ENCODE peak calls at places on chromosomes 5 and 9, in seven cellular contexts. G is CD8-positive, alpha-beta T cell; T is GM12878; H is gastrocnemius medialis; N is activated CD8-positive, alpha-beta memory T cell treated with anti-CD3 and anti-CD28 coated beads, Interleukin-2, amount 10 ng/mL, durations not matched to agents 7 days and 5 days; R is activated CD4-positive, alpha-beta T cell treated with anti-CD3 and anti-CD28 coated beads for 36 hours; S is right cardiac atrium. I is an unnamed sample.

GRCh38 chr5:124920909-124921666 is 174.6 kb upstream of the ZNF608 start:
- ATAC-seq in G (no peak), T (peak), H (no peak), N (no peak), R (peak), S (no peak), I (no peak)

GRCh38 chr9:111691686-111692329 is 30.4 kb downstream of the GNG10 start:
- ATAC-seq in G (no peak), T (peak), H (peak), N (no peak), R (no peak), S (no peak), I (no peak)

GRCh38 chr9:100134731-100135130 is 35.7 kb downstream of the INVS start:
- ATAC-seq in G (no peak), T (no peak), H (no peak), N (no peak), R (peak), S (no peak), I (no peak)

GRCh38 chr9:128254855-128255759 is 20.7 kb downstream of the GOLGA2 start:
- ATAC-seq in G (no peak), T (peak), H (no peak), N (no peak), R (no peak), S (peak), I (peak)

GRCh38 chr9:16871358-16872151 is 1.1 kb upstream of the BNC2 start:
- ATAC-seq in G (no peak), T (peak), H (peak), N (peak), R (no peak), S (peak), I (peak)

GRCh38 chr5:8013951-8014844 is 145.2 kb downstream of the MTRR start:
- ATAC-seq in G (no peak), T (no peak), H (no peak), N (no peak), R (no peak), S (no peak), I (no peak)

GRCh38 chr5:13524931-13525330 is 419.6 kb downstream of the DNAH5 start:
- ATAC-seq in G (no peak), T (no peak), H (no peak), N (no peak), R (no peak), S (no peak), I (no peak)

GRCh38 chr9:5870020-5870339 is 20.7 kb upstream of the MLANA start:
- ATAC-seq in G (no peak), T (peak), H (no peak), N (no peak), R (peak), S (no peak), I (no peak)

GRCh38 chr9:134010774-134011173 is 14.5 kb upstream of the BRD3OS start:
- ATAC-seq in G (no peak), T (no peak), H (no peak), N (no peak), R (no peak), S (no peak), I (no peak)

GRCh38 chr9:97038551-97038908 is 412 bp downstream of the CTSV start:
- ATAC-seq in G (no peak), T (peak), H (no peak), N (peak), R (peak), S (no peak), I (no peak)

GRCh38 chr9:111038336-111039202 is at the start of gene LPAR1:
- ATAC-seq in G (no peak), T (peak), H (peak), N (no peak), R (no peak), S (peak), I (peak)

GRCh38 chr5:84384604-84385575 is at the start of gene EDIL3:
- ATAC-seq in G (no peak), T (peak), H (no peak), N (no peak), R (no peak), S (peak), I (peak)

GRCh38 chr9:130254753-130255637 is 10.6 kb upstream of the HMCN2 start:
- ATAC-seq in G (no peak), T (no peak), H (no peak), N (no peak), R (no peak), S (no peak), I (no peak)

GRCh38 chr9:109779711-109780452 is at the start of gene PALM2AKAP2:
- ATAC-seq in G (no peak), T (no peak), H (peak), N (no peak), R (peak), S (peak), I (peak)

GRCh38 chr5:177325868-177326381 is 14.2 kb upstream of the MXD3 start:
- ATAC-seq in G (no peak), T (no peak), H (no peak), N (no peak), R (no peak), S (no peak), I (no peak)

GRCh38 chr5:41883940-41884339 is 13.7 kb upstream of the OXCT1 start:
- ATAC-seq in G (no peak), T (no peak), H (no peak), N (no peak), R (no peak), S (no peak), I (no peak)

GRCh38 chr9:113556877-113557593 is 93.5 kb downstream of the RGS3 start:
- ATAC-seq in G (no peak), T (peak), H (no peak), N (no peak), R (peak), S (no peak), I (no peak)

GRCh38 chr9:115341401-115341800 is 223.4 kb upstream of the TNC start:
- ATAC-seq in G (no peak), T (no peak), H (peak), N (no peak), R (no peak), S (peak), I (peak)

GRCh38 chr5:166594552-166594951 is 1696.9 kb upstream of the WWC1 start:
- ATAC-seq in G (no peak), T (no peak), H (no peak), N (no peak), R (no peak), S (no peak), I (no peak)

GRCh38 chr5:1256776-1257175 is 31.6 kb downstream of the SLC6A18 start:
- ATAC-seq in G (no peak), T (no peak), H (no peak), N (no peak), R (no peak), S (no peak), I (no peak)

GRCh38 chr9:6076856-6077255 is 61.4 kb upstream of the RANBP6 start:
- ATAC-seq in G (no peak), T (no peak), H (no peak), N (no peak), R (no peak), S (no peak), I (no peak)